ENCODE peak calls at places on chromosomes 13 and 19, in four cellular contexts. S is IMR-90, T is mesendoderm, B is neuronal stem cell. W is an unnamed sample.

GRCh38 chr13:100508391-100508790 is 80.2 kb downstream of the GGACT start:
- DNase-seq in S (no peak), T (no peak), B (no peak), W (no peak)

GRCh38 chr19:36258028-36258875 is 43.3 kb downstream of the ZNF146 start:
- DNase-seq in S (no peak), T (no peak), B (no peak), W (no peak)

GRCh38 chr19:33311326-33311682 is 9.0 kb upstream of the CEBPA start:
- DNase-seq in S (no peak), T (no peak), B (no peak), W (no peak)

GRCh38 chr13:67238277-67238859 is 8.2 kb upstream of the PCDH9 start:
- DNase-seq in S (peak; percentile 36), T (peak; percentile 13), B (peak; percentile 31), W (peak; percentile 48)

GRCh38 chr19:1851581-1852293 is 3.5 kb upstream of the REXO1 start:
- DNase-seq in S (no peak), T (no peak), B (no peak), W (no peak)

GRCh38 chr13:80336335-80336734 is 4.6 kb downstream of the SPRY2 start:
- DNase-seq in S (peak; percentile 18), T (no peak), B (no peak), W (peak; percentile 44)

GRCh38 chr13:52003551-52003950 is 7.7 kb downstream of the ATP7B start:
- DNase-seq in S (no peak), T (peak; percentile 60), B (no peak), W (no peak)

GRCh38 chr13:44879452-44880058 is 109.7 kb downstream of the NUFIP1 start:
- DNase-seq in S (peak; percentile 64), T (peak; percentile 67), B (no peak), W (peak; percentile 42)

GRCh38 chr13:32316030-32316344 is 679 bp downstream of the BRCA2 start:
- DNase-seq in S (no peak), T (no peak), B (no peak), W (no peak)

GRCh38 chr13:44618326-44618725 is 42.2 kb upstream of the TSC22D1 start:
- DNase-seq in S (peak; percentile 44), T (no peak), B (no peak), W (no peak)

GRCh38 chr19:392375-392970 is 16.5 kb downstream of the C2CD4C start:
- DNase-seq in S (no peak), T (no peak), B (no peak), W (no peak)

GRCh38 chr13:27918041-27918917 is 1.5 kb upstream of the PDX1 start:
- DNase-seq in S (no peak), T (no peak), B (peak; percentile 46), W (no peak)

GRCh38 chr19:54014920-54015560 is 23.6 kb downstream of the CACNG6 start:
- DNase-seq in S (no peak), T (no peak), B (no peak), W (no peak)

GRCh38 chr13:110965038-110965754 is 50.3 kb upstream of the ANKRD10 start:
- DNase-seq in S (peak; percentile 89), T (no peak), B (no peak), W (peak; percentile 73)

GRCh38 chr13:21999666-22000065 is 328.8 kb downstream of the FGF9 start:
- DNase-seq in S (no peak), T (no peak), B (no peak), W (no peak)

GRCh38 chr13:43785681-43786471 is 896 bp downstream of the ENOX1 start:
- DNase-seq in S (peak; percentile 63), T (peak; percentile 62), B (peak; percentile 41), W (peak; percentile 81)

GRCh38 chr19:47232422-47233211 is 1.6 kb upstream of the BBC3 start:
- DNase-seq in S (peak; percentile 82), T (no peak), B (no peak), W (peak; percentile 95)

GRCh38 chr19:5294403-5295160 is 46.0 kb downstream of the PTPRS start:
- DNase-seq in S (no peak), T (no peak), B (no peak), W (no peak)
- H3K4me3 ChIP-seq in S (no peak overlapping the region), T (no peak overlapping the region), B (peak overlapping the region; percentile 77), W (peak overlapping the region; percentile 83)

GRCh38 chr19:8441725-8442544 is 2.8 kb upstream of the HNRNPM start:
- DNase-seq in S (no peak), T (no peak), B (no peak), W (no peak)

GRCh38 chr19:8444677-8445487 is at the start of gene HNRNPM:
- DNase-seq in S (peak; percentile 95), T (peak; percentile 98), B (peak; percentile 98), W (peak; percentile 96)

GRCh38 chr19:8449830-8450229 is 5.1 kb downstream of the HNRNPM start:
- DNase-seq in S (no peak), T (peak; percentile 74), B (no peak), W (no peak)

GRCh38 chr19:8446055-8446709 is 1.4 kb downstream of the HNRNPM start:
- DNase-seq in S (no peak), T (no peak), B (no peak), W (peak; percentile 43)

GRCh38 chr19:8445488-8446001 is 770 bp downstream of the HNRNPM start:
- DNase-seq in S (no peak), T (peak; percentile 54), B (peak; percentile 20), W (peak; percentile 51)
- H2BK120ac ChIP-seq in S (no peak overlapping the region), T (peak overlapping the region; percentile 7), B (peak overlapping the region; percentile 93), W (peak overlapping the region; percentile 83)

DNA sequence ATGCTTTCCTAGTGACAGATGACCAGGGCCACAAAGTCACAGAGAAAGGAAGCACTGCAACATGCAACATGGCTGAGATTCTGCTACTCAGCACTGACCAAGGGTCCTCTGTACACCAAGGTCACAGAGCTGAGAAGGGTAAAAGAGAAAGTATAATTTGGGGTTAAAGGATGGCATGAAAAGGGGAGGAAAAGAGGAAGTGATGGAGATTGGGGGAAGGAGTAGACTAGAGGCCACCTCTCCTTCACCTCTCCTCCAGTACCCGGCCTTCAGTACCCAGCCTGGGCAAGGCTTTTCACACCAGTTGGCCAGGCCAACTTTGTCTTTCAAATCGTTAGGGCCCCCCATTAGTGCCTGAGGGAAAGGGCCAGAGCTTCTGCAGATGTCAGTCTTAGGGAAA is 6.3 kb upstream of the RPS19 start:
- DNase-seq in S (no peak), T (no peak), B (no peak), W (no peak)
- H3K23ac ChIP-seq in S (no peak overlapping the region), T (no peak overlapping the region), B (no peak overlapping the region), W (no peak overlapping the region)

DNA sequence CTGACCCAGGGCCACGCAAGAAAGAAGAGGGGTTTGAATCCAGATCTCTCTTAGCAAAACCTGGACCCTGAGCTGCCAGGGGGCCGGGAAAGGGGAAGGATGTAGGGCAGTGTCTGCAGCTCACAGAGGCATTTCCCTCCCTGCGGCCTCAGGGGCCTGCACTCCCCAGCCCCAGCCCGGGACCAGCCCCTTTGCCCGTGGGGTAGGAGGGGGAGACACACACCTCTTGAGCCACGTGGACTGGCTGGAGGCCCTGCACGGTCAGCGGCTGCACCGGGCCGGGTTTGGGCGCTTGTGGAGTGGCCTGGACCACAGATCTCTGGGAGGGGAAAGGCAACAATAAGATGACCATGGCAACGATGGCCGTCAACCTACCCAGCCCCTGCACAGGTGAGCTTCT is 26.9 kb downstream of the RFX1 start:
- DNase-seq in S (no peak), T (peak; percentile 56), B (no peak), W (peak; percentile 19)
- H3K4me3 ChIP-seq in S (no peak overlapping the region), T (no peak overlapping the region), B (no peak overlapping the region), W (no peak overlapping the region)